ENCODE peak calls at places on chromosomes 16 and 17, in seven cellular contexts. X is HL-60, A is tibial nerve, W is fibroblast of the aortic adventitia, Z is AG10803, U is DND-41, N is HFFc6. Q is an unnamed sample.

GRCh38 chr17:57463103-57463885 is 207.0 kb downstream of the MSI2 start:
- DNase-seq in X (no peak), A (no peak), W (peak; percentile 56), Z (peak; percentile 72), U (no peak), N (peak; percentile 87), Q (no peak)

GRCh38 chr17:3690094-3690715 is 5.8 kb downstream of the P2RX5 start:
- DNase-seq in X (no peak), A (no peak), W (no peak), Z (no peak), U (no peak), N (no peak), Q (no peak)

GRCh38 chr16:81790772-81791171 is 11.7 kb downstream of the PLCG2 start:
- DNase-seq in X (no peak), A (no peak), W (no peak), Z (no peak), U (no peak), N (no peak), Q (no peak)

GRCh38 chr16:59459811-59460210 is 725.7 kb upstream of the GOT2 start:
- DNase-seq in X (no peak), A (no peak), W (no peak), Z (no peak), U (no peak), N (peak; percentile 7), Q (no peak)

GRCh38 chr16:48125888-48126287 is 29.9 kb downstream of the ABCC12 start:
- DNase-seq in X (no peak), A (no peak), W (no peak), Z (no peak), U (no peak), N (no peak), Q (no peak)

GRCh38 chr16:68776821-68777485 is 39.9 kb downstream of the CDH1 start:
- DNase-seq in X (no peak), A (no peak), W (no peak), Z (peak; percentile 13), U (no peak), N (no peak), Q (no peak)

GRCh38 chr17:27539794-27540193 is 83.5 kb downstream of the KSR1 start:
- DNase-seq in X (no peak), A (no peak), W (peak; percentile 27), Z (no peak), U (no peak), N (no peak), Q (no peak)

GRCh38 chr17:68649324-68649723 is 48.2 kb upstream of the FAM20A start:
- DNase-seq in X (no peak), A (no peak), W (no peak), Z (no peak), U (no peak), N (no peak), Q (no peak)

GRCh38 chr16:78768723-78769122 is 669.3 kb downstream of the WWOX start:
- DNase-seq in X (no peak), A (no peak), W (no peak), Z (no peak), U (no peak), N (no peak), Q (no peak)

GRCh38 chr17:1294157-1294717 is 14.8 kb downstream of the TRARG1 start:
- DNase-seq in X (no peak), A (no peak), W (no peak), Z (no peak), U (peak; percentile 95), N (no peak), Q (no peak)

GRCh38 chr16:11315499-11315898 is 29.8 kb upstream of the RMI2 start:
- DNase-seq in X (no peak), A (no peak), W (no peak), Z (no peak), U (no peak), N (peak; percentile 28), Q (no peak)

GRCh38 chr17:37246085-37246484 is 129.7 kb upstream of the C17orf78 start:
- DNase-seq in X (no peak), A (no peak), W (no peak), Z (no peak), U (no peak), N (no peak), Q (no peak)

GRCh38 chr17:6479626-6480324 is 35.5 kb downstream of the PIMREG start:
- DNase-seq in X (no peak), A (peak; percentile 13), W (peak; percentile 18), Z (no peak), U (no peak), N (no peak), Q (no peak)

GRCh38 chr16:19704321-19705130 is 13.5 kb downstream of the KNOP1 start:
- DNase-seq in X (no peak), A (peak; percentile 66), W (peak; percentile 70), Z (peak; percentile 66), U (no peak), N (peak; percentile 46), Q (no peak)

GRCh38 chr17:4232168-4232813 is 31.5 kb downstream of the ANKFY1 start:
- DNase-seq in X (no peak), A (no peak), W (peak; percentile 81), Z (peak; percentile 66), U (no peak), N (peak; percentile 35), Q (no peak)

GRCh38 chr16:46904471-46904870 is 20.3 kb downstream of the GPT2 start:
- DNase-seq in X (no peak), A (no peak), W (no peak), Z (no peak), U (no peak), N (no peak), Q (no peak)

GRCh38 chr17:62672957-62673356 is 45.5 kb downstream of the MRC2 start:
- DNase-seq in X (no peak), A (no peak), W (no peak), Z (no peak), U (no peak), N (no peak), Q (no peak)

GRCh38 chr17:75695830-75696271 is 25.4 kb upstream of the ITGB4 start:
- DNase-seq in X (no peak), A (no peak), W (no peak), Z (peak; percentile 49), U (no peak), N (no peak), Q (no peak)

GRCh38 chr17:75490173-75490743 is 25.1 kb downstream of the CASKIN2 start:
- DNase-seq in X (no peak), A (no peak), W (no peak), Z (no peak), U (no peak), N (no peak), Q (no peak)

GRCh38 chr16:49515861-49516260 is 142.3 kb downstream of the C16orf78 start:
- DNase-seq in X (no peak), A (no peak), W (no peak), Z (no peak), U (no peak), N (no peak), Q (no peak)

GRCh38 chr16:49514391-49514980 is 140.9 kb downstream of the C16orf78 start:
- DNase-seq in X (no peak), A (no peak), W (no peak), Z (no peak), U (no peak), N (no peak), Q (no peak)

GRCh38 chr16:49515016-49515415 is 141.4 kb downstream of the C16orf78 start:
- DNase-seq in X (no peak), A (no peak), W (no peak), Z (no peak), U (no peak), N (no peak), Q (no peak)

GRCh38 chr16:49510676-49511305 is 137.2 kb downstream of the C16orf78 start:
- DNase-seq in X (no peak), A (no peak), W (no peak), Z (no peak), U (no peak), N (no peak), Q (no peak)

GRCh38 chr16:49513040-49513439 is 139.4 kb downstream of the C16orf78 start:
- DNase-seq in X (no peak), A (no peak), W (peak; percentile 10), Z (no peak), U (peak; percentile 57), N (no peak), Q (no peak)
- TF ChIP-seq CTCF in X (no peak), A (no peak), W (peak; percentile 2), Z (no peak), U (peak; percentile 56), N (no peak), Q (no peak)

DNA sequence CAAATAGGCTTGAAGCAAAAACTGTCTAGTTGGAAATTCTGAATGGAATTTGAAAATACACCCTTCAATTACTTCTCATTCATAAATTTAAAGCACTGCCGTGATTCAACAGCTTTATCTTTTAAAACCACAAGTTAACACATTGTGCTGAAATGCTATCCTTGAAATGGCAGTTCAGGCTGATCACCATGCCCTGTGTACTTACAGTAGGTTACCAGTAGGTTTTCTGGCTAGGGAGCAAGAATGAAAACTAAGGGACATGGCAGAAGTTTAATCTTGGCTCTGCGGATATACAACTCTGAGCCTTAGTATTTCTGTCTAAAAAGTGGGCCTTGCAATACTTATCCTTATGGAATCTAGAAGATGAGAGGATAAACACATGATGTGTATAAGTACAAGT is 28.0 kb downstream of the NXPH3 start:
- DNase-seq in X (no peak), A (no peak), W (peak; percentile 33), Z (peak; percentile 22), U (no peak), N (no peak), Q (no peak)
- TF ChIP-seq CTCF in X (no peak), A (no peak), W (peak; percentile 43), Z (peak; percentile 34), U (no peak), N (peak; percentile 45), Q (no peak)

GRCh38 chr17:77425791-77426641 is 285.2 kb downstream of the SEC14L1 start:
- DNase-seq in X (no peak), A (no peak), W (peak; percentile 72), Z (peak; percentile 60), U (no peak), N (peak; percentile 86), Q (peak; percentile 81)
- TF ChIP-seq CTCF in X (no peak), A (no peak), W (no peak), Z (no peak), U (no peak), N (no peak), Q (no peak)

DNA sequence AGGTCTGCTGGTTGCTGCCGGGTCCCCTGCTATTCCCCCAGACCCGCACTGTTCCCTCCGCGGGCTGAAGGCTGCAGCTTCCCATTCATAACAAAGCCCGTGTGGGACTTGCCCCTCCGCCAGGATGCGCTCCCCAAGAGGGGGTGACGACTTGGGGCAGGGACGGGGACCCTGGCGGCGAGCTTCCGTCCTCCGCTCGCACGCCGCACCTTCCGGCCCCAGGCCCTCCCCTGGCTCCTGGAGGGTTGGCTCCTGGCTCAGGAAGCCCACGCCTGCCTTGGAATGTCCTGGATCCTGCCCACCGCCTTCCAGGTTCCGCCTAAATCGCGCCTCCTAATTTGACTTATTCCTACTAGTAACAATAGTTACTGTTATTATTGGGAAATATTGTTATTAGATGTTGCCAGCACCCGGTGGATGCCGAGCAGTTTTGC is 1.1 kb upstream of the TFAP4 start:
- DNase-seq in X (peak; percentile 76), A (no peak), W (peak; percentile 64), Z (peak; percentile 40), U (peak; percentile 52), N (peak; percentile 19), Q (no peak)
- TF ChIP-seq CTCF in X (no peak), A (peak; percentile 30), W (peak; percentile 53), Z (peak; percentile 41), U (peak; percentile 48), N (peak; percentile 64), Q (peak; percentile 2)